ENCODE peak calls at places on chromosomes 11 and 22, in five cellular contexts. W, T, J, A and S are unnamed samples.

GRCh38 chr22:33470456-33470855 is 412.3 kb upstream of the SYN3 start:
- DNase-seq in W (no peak), T (no peak), J (no peak), A (no peak), S (no peak)

GRCh38 chr22:46447906-46448669 is 89.3 kb downstream of the CELSR1 start:
- DNase-seq in W (peak; percentile 35), T (no peak), J (no peak), A (no peak), S (no peak)

GRCh38 chr22:41603873-41604332 is 14.3 kb upstream of the PMM1 start:
- DNase-seq in W (no peak), T (no peak), J (peak; percentile 24), A (no peak), S (no peak)

GRCh38 chr11:44561275-44561781 is 4.1 kb upstream of the CD82 start:
- DNase-seq in W (no peak), T (no peak), J (no peak), A (no peak), S (no peak)

GRCh38 chr22:31586137-31586920 is 75.7 kb downstream of the PISD start:
- DNase-seq in W (no peak), T (no peak), J (peak; percentile 40), A (no peak), S (no peak)

GRCh38 chr11:119764108-119764874 is 35.3 kb upstream of the NECTIN1 start:
- DNase-seq in W (peak; percentile 72), T (peak; percentile 50), J (peak; percentile 21), A (peak; percentile 70), S (no peak)

GRCh38 chr22:30441088-30441487 is 15.5 kb downstream of the MTFP1 start:
- DNase-seq in W (no peak), T (no peak), J (no peak), A (no peak), S (peak; percentile 27)

GRCh38 chr22:24994070-24994763 is 41.7 kb downstream of the KIAA1671 start:
- DNase-seq in W (peak; percentile 88), T (peak; percentile 31), J (peak; percentile 46), A (peak; percentile 75), S (no peak)

GRCh38 chr22:20433686-20434241 is 3.9 kb downstream of the SCARF2 start:
- DNase-seq in W (no peak), T (no peak), J (no peak), A (peak; percentile 59), S (no peak)

GRCh38 chr11:118662401-118663271 is 16.8 kb downstream of the TREH start:
- DNase-seq in W (peak; percentile 52), T (no peak), J (no peak), A (no peak), S (no peak)

GRCh38 chr11:114172055-114172861 is 112.7 kb downstream of the ZBTB16 start:
- DNase-seq in W (no peak), T (no peak), J (no peak), A (no peak), S (no peak)

GRCh38 chr11:113949891-113950290 is 25.0 kb upstream of the HTR3A start:
- DNase-seq in W (no peak), T (no peak), J (no peak), A (no peak), S (no peak)

GRCh38 chr11:74870485-74870884 is 78.4 kb downstream of the XRRA1 start:
- DNase-seq in W (peak; percentile 56), T (peak; percentile 56), J (peak; percentile 44), A (peak; percentile 22), S (no peak)

GRCh38 chr11:129331871-129332274 is 43.8 kb upstream of the BARX2 start:
- DNase-seq in W (peak; percentile 96), T (peak; percentile 88), J (peak; percentile 74), A (peak; percentile 91), S (peak; percentile 91)

GRCh38 chr11:10505278-10506012 is 35.5 kb downstream of the RNF141 start:
- DNase-seq in W (no peak), T (no peak), J (no peak), A (no peak), S (no peak)

GRCh38 chr11:101706541-101706940 is 122.7 kb upstream of the TRPC6 start:
- DNase-seq in W (no peak), T (no peak), J (peak; percentile 33), A (no peak), S (no peak)

GRCh38 chr11:86043765-86044534 is 24.9 kb downstream of the PICALM start:
- DNase-seq in W (no peak), T (no peak), J (no peak), A (no peak), S (no peak)

GRCh38 chr11:57249384-57250319 is 12.6 kb upstream of the APLNR start:
- DNase-seq in W (peak; percentile 87), T (peak; percentile 74), J (peak; percentile 64), A (peak; percentile 37), S (peak; percentile 82)

GRCh38 chr11:105862736-105863367 is 159.2 kb downstream of the MSANTD4 start:
- DNase-seq in W (no peak), T (peak; percentile 61), J (peak; percentile 65), A (no peak), S (no peak)

GRCh38 chr22:35568751-35569725 is 28.4 kb downstream of the RASD2 start:
- DNase-seq in W (peak; percentile 60), T (no peak), J (peak; percentile 54), A (peak; percentile 79), S (no peak)

GRCh38 chr11:12542186-12542935 is 131.9 kb upstream of the TEAD1 start:
- DNase-seq in W (no peak), T (no peak), J (no peak), A (no peak), S (no peak)

GRCh38 chr22:50210378-50211139 is 9.7 kb downstream of the SELENOO start:
- DNase-seq in W (no peak), T (no peak), J (no peak), A (no peak), S (no peak)

GRCh38 chr11:22558638-22559037 is 67.0 kb downstream of the FANCF start:
- DNase-seq in W (no peak), T (no peak), J (peak; percentile 4), A (peak; percentile 13), S (peak; percentile 28)

GRCh38 chr22:49299821-49300231 is 527.8 kb downstream of the BRD1 start:
- DNase-seq in W (peak; percentile 35), T (no peak), J (no peak), A (no peak), S (no peak)

GRCh38 chr11:35953081-35953480 is 9.2 kb downstream of the LDLRAD3 start:
- DNase-seq in W (no peak), T (no peak), J (peak; percentile 22), A (no peak), S (no peak)

GRCh38 chr22:44574057-44574456 is 76.0 kb upstream of the RTL6 start:
- DNase-seq in W (no peak), T (no peak), J (peak; percentile 47), A (no peak), S (no peak)

GRCh38 chr22:33917744-33918406 is 2.4 kb downstream of the LARGE1 start:
- DNase-seq in W (peak; percentile 62), T (peak; percentile 64), J (no peak), A (peak; percentile 46), S (no peak)

GRCh38 chr22:37632174-37633081 is 7.0 kb upstream of the SH3BP1 start:
- DNase-seq in W (no peak), T (no peak), J (no peak), A (no peak), S (no peak)

GRCh38 chr11:93905384-93905783 is 55.0 kb upstream of the VSTM5 start:
- DNase-seq in W (no peak), T (no peak), J (peak; percentile 80), A (peak; percentile 30), S (no peak)

DNA sequence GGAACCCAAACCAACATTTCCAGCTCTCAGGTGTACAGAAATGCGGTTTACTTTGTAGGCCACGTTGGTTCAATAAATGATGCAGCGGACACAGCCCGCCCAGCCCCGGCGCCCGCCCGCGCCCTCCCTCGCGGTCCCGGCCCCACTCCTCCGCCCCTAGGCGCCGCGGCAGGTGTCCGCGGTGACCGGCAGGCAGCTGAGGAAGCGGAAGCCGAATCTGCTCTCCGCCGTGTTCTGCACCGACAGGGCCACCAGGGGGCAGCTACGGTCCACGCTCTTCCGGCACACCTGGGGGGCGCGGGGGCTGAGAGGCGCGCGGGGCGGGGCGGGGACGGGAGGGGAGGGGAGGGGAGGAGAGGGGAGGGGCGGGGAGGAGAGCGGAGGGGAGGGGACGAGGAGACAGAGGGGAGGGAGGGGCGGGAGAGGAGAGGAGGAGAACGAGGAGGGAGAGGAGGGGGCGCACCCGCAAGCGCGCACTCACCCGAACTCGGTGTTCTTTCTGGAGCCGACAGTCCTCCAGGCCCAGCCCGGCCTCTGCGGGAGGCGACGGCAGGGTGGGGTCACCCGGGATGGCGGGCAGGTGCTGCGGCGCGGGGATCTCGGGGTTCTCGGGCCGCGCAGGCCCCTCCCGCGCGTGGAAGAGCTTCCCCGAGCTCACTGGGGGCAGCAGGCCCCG is 5.6 kb downstream of the LMNTD2 start:
- DNase-seq in W (peak; percentile 93), T (peak; percentile 95), J (peak; percentile 24), A (peak; percentile 81), S (peak; percentile 79)
- TF ChIP-seq CTCF in W (peak; percentile 77), T (peak; percentile 64), J (peak; percentile 60), A (peak; percentile 79), S (peak; percentile 70)

GRCh38 chr22:28029201-28029948 is 110.3 kb upstream of the PITPNB start:
- DNase-seq in W (peak; percentile 42), T (no peak), J (peak; percentile 71), A (no peak), S (no peak)
- TF ChIP-seq CTCF in W (no peak), T (no peak), J (no peak), A (no peak), S (no peak)

GRCh38 chr11:29913352-29913751 is 103.5 kb downstream of the KCNA4 start:
- DNase-seq in W (no peak), T (no peak), J (no peak), A (no peak), S (no peak)
- TF ChIP-seq CTCF in W (no peak), T (no peak), J (no peak), A (no peak), S (no peak)

GRCh38 chr11:87421422-87421821 is 383.7 kb downstream of the TMEM135 start:
- DNase-seq in W (peak; percentile 82), T (peak; percentile 79), J (peak; percentile 83), A (peak; percentile 62), S (no peak)
- TF ChIP-seq CTCF in W (peak; percentile 90), T (peak; percentile 78), J (peak; percentile 80), A (peak; percentile 83), S (peak; percentile 88)